ENCODE peak calls at places on chromosomes 7 and 10, in seven cellular contexts. T is HCT116, E is GM23248, P is OCI-LY7, N is PC-3, O is GM23338, X is hepatocyte. S is an unnamed sample.

GRCh38 chr10:131679926-131680325 is 220.9 kb upstream of the PPP2R2D start:
- DNase-seq in T (no peak), E (no peak), P (no peak), N (no peak), O (no peak), X (no peak), S (no peak)

GRCh38 chr7:111232249-111233084 is 141.5 kb downstream of the LRRN3 start:
- DNase-seq in T (peak; percentile 12), E (peak; percentile 80), P (no peak), N (peak; percentile 65), O (no peak), X (no peak), S (no peak)

GRCh38 chr10:100186813-100187212 is 984 bp upstream of the ERLIN1 start:
- DNase-seq in T (peak; percentile 16), E (peak; percentile 19), P (peak; percentile 51), N (peak; percentile 11), O (peak; percentile 1), X (no peak), S (peak; percentile 20)

GRCh38 chr7:130032698-130033097 is 18.5 kb downstream of the ZC3HC1 start:
- DNase-seq in T (no peak), E (no peak), P (no peak), N (no peak), O (no peak), X (no peak), S (no peak)

GRCh38 chr10:99975106-99975829 is 34.5 kb downstream of the DNMBP start:
- DNase-seq in T (no peak), E (no peak), P (peak; percentile 29), N (no peak), O (no peak), X (no peak), S (no peak)

GRCh38 chr7:157228864-157229422 is 90.2 kb downstream of the UBE3C start:
- DNase-seq in T (no peak), E (peak; percentile 57), P (peak; percentile 37), N (peak; percentile 45), O (peak; percentile 72), X (peak; percentile 19), S (peak; percentile 68)

GRCh38 chr10:15478950-15479349 is 107.9 kb upstream of the FAM171A1 start:
- DNase-seq in T (no peak), E (no peak), P (no peak), N (no peak), O (no peak), X (no peak), S (no peak)

GRCh38 chr7:111953611-111954010 is 252.6 kb downstream of the DOCK4 start:
- DNase-seq in T (no peak), E (peak; percentile 40), P (no peak), N (peak; percentile 48), O (peak; percentile 45), X (no peak), S (peak; percentile 31)

GRCh38 chr7:28647076-28647421 is 234.7 kb downstream of the CREB5 start:
- DNase-seq in T (no peak), E (no peak), P (no peak), N (no peak), O (no peak), X (no peak), S (no peak)

GRCh38 chr7:16579216-16579615 is 52.6 kb downstream of the LRRC72 start:
- DNase-seq in T (no peak), E (no peak), P (no peak), N (no peak), O (no peak), X (no peak), S (no peak)

GRCh38 chr10:111118758-111119157 is 41.9 kb downstream of the ADRA2A start:
- DNase-seq in T (no peak), E (no peak), P (no peak), N (no peak), O (no peak), X (no peak), S (no peak)

GRCh38 chr10:101066146-101066889 is 4.5 kb downstream of the KAZALD1 start:
- DNase-seq in T (peak; percentile 87), E (peak; percentile 93), P (peak; percentile 71), N (peak; percentile 80), O (peak; percentile 74), X (peak; percentile 92), S (peak; percentile 76)

GRCh38 chr7:93044147-93044810 is 73.5 kb downstream of the SAMD9 start:
- DNase-seq in T (no peak), E (peak; percentile 81), P (no peak), N (peak; percentile 27), O (peak; percentile 61), X (no peak), S (peak; percentile 77)

GRCh38 chr7:108351715-108352114 is 104.5 kb downstream of the NRCAM start:
- DNase-seq in T (no peak), E (no peak), P (no peak), N (peak; percentile 72), O (no peak), X (no peak), S (no peak)

GRCh38 chr7:111312966-111313365 is 222.0 kb downstream of the LRRN3 start:
- DNase-seq in T (no peak), E (peak; percentile 20), P (peak; percentile 1), N (peak; percentile 29), O (peak; percentile 19), X (peak; percentile 4), S (peak; percentile 9)

GRCh38 chr10:102242118-102242485 is 790 bp upstream of the PITX3 start:
- DNase-seq in T (no peak), E (peak; percentile 52), P (no peak), N (no peak), O (peak; percentile 20), X (no peak), S (no peak)

GRCh38 chr10:17847586-17848296 is 38.6 kb downstream of the MRC1 start:
- DNase-seq in T (no peak), E (peak; percentile 57), P (peak; percentile 11), N (peak; percentile 30), O (peak; percentile 56), X (peak; percentile 55), S (peak; percentile 36)

GRCh38 chr10:100670828-100671479 is 74.4 kb upstream of the PAX2 start:
- DNase-seq in T (no peak), E (peak; percentile 53), P (peak; percentile 47), N (peak; percentile 41), O (peak; percentile 73), X (peak; percentile 61), S (peak; percentile 71)

GRCh38 chr10:48289652-48290238 is 15.2 kb upstream of the FRMPD2 start:
- DNase-seq in T (peak; percentile 57), E (peak; percentile 66), P (peak; percentile 52), N (peak; percentile 57), O (peak; percentile 82), X (peak; percentile 71), S (peak; percentile 85)

GRCh38 chr10:66782776-66783175 is 143.1 kb upstream of the LRRTM3 start:
- DNase-seq in T (no peak), E (peak; percentile 6), P (no peak), N (peak; percentile 69), O (no peak), X (no peak), S (no peak)

GRCh38 chr7:32347244-32347828 is 142.8 kb downstream of the LSM5 start:
- DNase-seq in T (peak; percentile 19), E (peak; percentile 32), P (peak; percentile 19), N (peak; percentile 40), O (peak; percentile 55), X (peak; percentile 12), S (peak; percentile 15)

GRCh38 chr7:12951397-12951801 is 264.0 kb downstream of the ARL4A start:
- DNase-seq in T (peak; percentile 18), E (peak; percentile 66), P (no peak), N (peak; percentile 82), O (no peak), X (no peak), S (no peak)

GRCh38 chr10:21314234-21314633 is 211.2 kb downstream of the SKIDA1 start:
- DNase-seq in T (no peak), E (no peak), P (no peak), N (no peak), O (no peak), X (no peak), S (peak; percentile 58)

GRCh38 chr7:28793383-28793782 is 164.7 kb downstream of the TRIL start:
- DNase-seq in T (no peak), E (no peak), P (no peak), N (peak; percentile 4), O (no peak), X (no peak), S (no peak)

GRCh38 chr7:139942686-139943085 is 113.6 kb downstream of the TBXAS1 start:
- DNase-seq in T (no peak), E (peak; percentile 17), P (no peak), N (no peak), O (no peak), X (no peak), S (no peak)

GRCh38 chr10:113078282-113078907 is 128.3 kb downstream of the TCF7L2 start:
- DNase-seq in T (no peak), E (no peak), P (no peak), N (no peak), O (no peak), X (no peak), S (no peak)
- TF ChIP-seq EZH2phosphoT487 in T (no peak), E (no peak), P (no peak), N (no peak), O (no peak), X (no peak), S (no peak)

GRCh38 chr7:2803755-2804154 is 40.4 kb downstream of the GNA12 start:
- DNase-seq in T (no peak), E (no peak), P (no peak), N (no peak), O (no peak), X (no peak), S (no peak)
- H3K79me2 ChIP-seq in T (peaks cover 73% of the 10 kb centered on the region), E (peaks cover 100% of the 10 kb centered on the region), P (peaks cover 9% of the 10 kb centered on the region), N (peaks cover 92% of the 10 kb centered on the region), O (peaks cover 100% of the 10 kb centered on the region), X (peaks cover 74% of the 10 kb centered on the region), S (peaks cover 98% of the 10 kb centered on the region)

DNA sequence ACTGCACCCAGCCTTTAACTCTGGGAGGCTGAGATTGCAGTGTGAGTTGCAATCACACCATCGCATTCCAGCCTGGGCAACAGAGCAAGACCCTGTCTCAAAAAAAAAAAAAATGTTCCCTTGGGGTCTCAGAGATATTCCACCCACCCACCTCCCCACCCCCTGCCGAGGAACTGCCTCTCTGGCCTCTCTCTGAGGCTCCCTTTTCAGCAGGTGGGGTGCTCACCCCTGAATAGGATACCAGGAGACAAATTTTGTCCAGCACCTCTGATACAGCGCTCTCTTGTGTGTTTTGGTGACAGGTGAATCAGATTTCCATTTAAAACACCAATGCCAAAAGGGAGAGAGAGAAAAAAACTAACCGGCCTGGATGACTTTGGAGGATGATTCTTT is 92.6 kb upstream of the KIF5B start:
- DNase-seq in T (no peak), E (no peak), P (no peak), N (no peak), O (no peak), X (no peak), S (no peak)
- H3K27ac ChIP-seq in T (no peak overlapping the region), E (peak overlapping the region; percentile 96), P (no peak overlapping the region), N (no peak overlapping the region), O (no peak overlapping the region), X (no peak overlapping the region), S (no peak overlapping the region)

GRCh38 chr7:43234968-43235367 is 122.5 kb downstream of the HECW1 start:
- DNase-seq in T (no peak), E (no peak), P (no peak), N (no peak), O (no peak), X (no peak), S (no peak)

GRCh38 chr7:43234073-43234472 is 121.6 kb downstream of the HECW1 start:
- DNase-seq in T (no peak), E (no peak), P (no peak), N (no peak), O (no peak), X (no peak), S (no peak)

DNA sequence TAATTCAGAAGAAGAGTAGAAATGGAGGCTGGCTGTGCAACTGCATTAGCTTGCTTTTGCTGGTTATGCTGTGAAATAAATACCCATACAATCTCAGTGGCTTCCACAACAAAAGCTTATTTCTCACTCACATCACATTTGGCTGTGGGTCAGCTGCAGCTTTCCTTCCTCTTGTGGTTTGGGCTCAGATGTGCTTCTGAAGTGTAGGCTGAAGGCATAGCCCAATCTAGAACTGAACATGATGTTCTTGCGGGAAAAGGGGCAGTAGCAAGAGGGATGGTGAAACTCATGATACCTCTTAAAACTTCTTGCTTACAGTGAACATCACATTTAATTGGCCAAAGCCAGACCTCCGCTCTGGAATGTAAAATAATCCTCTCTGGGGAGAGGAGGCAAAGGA is 119.9 kb downstream of the HECW1 start:
- DNase-seq in T (no peak), E (no peak), P (no peak), N (no peak), O (no peak), X (no peak), S (no peak)
- TF ChIP-seq EZH2phosphoT487 in T (no peak), E (no peak), P (no peak), N (no peak), O (no peak), X (no peak), S (no peak)